ENCODE peak calls at places on chromosomes 2 and 18, in six cellular contexts. G is ovary, I is breast epithelium, K is body of pancreas, H is endothelial cell of umbilical vein, M is IMR-90. Y is an unnamed sample.

GRCh38 chr2:33784488-33784887 is 185.4 kb upstream of the FAM98A start:
- DNase-seq in H (no peak), M (no peak), K (no peak), I (no peak), G (no peak), Y (no peak)

GRCh38 chr18:68604256-68604655 is 110.7 kb downstream of the TMX3 start:
- DNase-seq in M (peak; percentile 13), K (no peak), G (no peak), H (no peak), I (no peak), Y (no peak)

GRCh38 chr2:85420743-85421705 is 2.5 kb downstream of the SH2D6 start:
- DNase-seq in H (peak; percentile 79), K (peak; percentile 98), M (peak; percentile 77), I (peak; percentile 76), G (peak; percentile 93), Y (peak; percentile 89)

GRCh38 chr2:144432921-144433320 is 87.0 kb downstream of the ZEB2 start:
- DNase-seq in G (no peak), I (no peak), K (no peak), H (no peak), M (no peak), Y (no peak)

GRCh38 chr2:24620936-24621335 is 129.9 kb downstream of the NCOA1 start:
- DNase-seq in I (no peak), K (peak; percentile 26), H (no peak), G (no peak), M (no peak), Y (no peak)

GRCh38 chr18:11909597-11910026 is 1.5 kb upstream of the MPPE1 start:
- DNase-seq in H (peak; percentile 49), G (no peak), M (peak; percentile 55), I (no peak), K (peak; percentile 5), Y (no peak)

GRCh38 chr2:227347117-227347516 is 22.1 kb downstream of the MFF start:
- DNase-seq in M (no peak), H (no peak), G (no peak), K (no peak), I (no peak), Y (no peak)

GRCh38 chr2:224158061-224158460 is 119.0 kb upstream of the SERPINE2 start:
- DNase-seq in H (no peak), G (no peak), M (no peak), K (no peak), I (no peak), Y (no peak)

GRCh38 chr2:120722603-120723421 is 12.9 kb upstream of the GLI2 start:
- DNase-seq in G (no peak), M (peak; percentile 90), K (no peak), H (peak; percentile 68), I (no peak), Y (no peak)

GRCh38 chr2:202721621-202722020 is 86.9 kb downstream of the FAM117B start:
- DNase-seq in I (no peak), M (peak; percentile 78), K (no peak), H (no peak), G (no peak), Y (no peak)

GRCh38 chr2:161415467-161416293 is 417 bp upstream of the TBR1 start:
- DNase-seq in H (no peak), G (no peak), M (no peak), I (no peak), K (no peak), Y (no peak)

GRCh38 chr2:85462337-85462736 is 43.8 kb downstream of the SH2D6 start:
- DNase-seq in G (no peak), I (no peak), M (no peak), K (no peak), H (no peak), Y (no peak)

GRCh38 chr2:48080534-48081316 is 174.4 kb upstream of the FBXO11 start:
- DNase-seq in I (no peak), H (no peak), G (no peak), M (no peak), K (no peak), Y (no peak)

GRCh38 chr2:189608799-189609422 is 28.3 kb upstream of the SLC40A1 start:
- DNase-seq in K (no peak), G (no peak), H (no peak), M (peak; percentile 63), I (no peak), Y (no peak)

GRCh38 chr2:112275314-112275886 is at the start of gene ZC3H6:
- DNase-seq in K (peak; percentile 99), M (peak; percentile 98), H (peak; percentile 98), G (peak; percentile 100), I (peak; percentile 98), Y (peak; percentile 100)

GRCh38 chr2:16036951-16037350 is 96.6 kb downstream of the MYCN start:
- DNase-seq in K (no peak), G (no peak), I (no peak), H (no peak), M (no peak), Y (no peak)

GRCh38 chr2:96503637-96504243 is 1.4 kb downstream of the NEURL3 start:
- DNase-seq in K (no peak), M (no peak), H (no peak), I (peak; percentile 11), G (no peak), Y (no peak)

GRCh38 chr18:26863122-26863879 is 2.2 kb downstream of the AQP4 start:
- DNase-seq in I (peak; percentile 63), K (peak; percentile 79), M (no peak), H (no peak), G (peak; percentile 56), Y (peak; percentile 27)

GRCh38 chr2:1744151-1744445 is 217 bp downstream of the PXDN start:
- DNase-seq in H (peak; percentile 42), I (no peak), M (no peak), G (peak; percentile 68), K (no peak), Y (no peak)

GRCh38 chr2:169694113-169694893 is at the start of the genes CFAP210 and PHOSPHO2:
- DNase-seq in H (peak; percentile 96), I (peak; percentile 99), G (peak; percentile 99), M (peak; percentile 95), K (peak; percentile 100), Y (peak; percentile 99)
- TF ChIP-seq POLR2A in H (peak; percentile 80), I (peak; percentile 84), G (peak; percentile 94), M (peak; percentile 75), K (peak; percentile 93), Y (peak; percentile 79)

GRCh38 chr2:27628767-27629709 is at the start of the genes CCDC121 and GPN1:
- DNase-seq in H (peak; percentile 93), G (peak; percentile 83), I (peak; percentile 78), M (peak; percentile 94), K (peak; percentile 84), Y (peak; percentile 78)
- TF ChIP-seq POLR2A in H (peak; percentile 96), G (peak; percentile 49), I (peak; percentile 54), M (peak; percentile 98), K (peak; percentile 83), Y (peak; percentile 52)

GRCh38 chr2:98465456-98466201 is 21.0 kb downstream of the INPP4A start:
- DNase-seq in K (peak; percentile 76), M (peak; percentile 42), H (peak; percentile 92), I (peak; percentile 45), G (peak; percentile 44), Y (peak; percentile 37)

GRCh38 chr2:98463081-98463481 is 18.4 kb downstream of the INPP4A start:
- DNase-seq in H (no peak), G (no peak), M (no peak), K (no peak), I (no peak), Y (no peak)

GRCh38 chr2:98463551-98463971 is 18.9 kb downstream of the INPP4A start:
- DNase-seq in G (no peak), I (no peak), K (no peak), M (no peak), H (no peak), Y (no peak)

GRCh38 chr2:98464772-98465310 is 20.2 kb downstream of the INPP4A start:
- DNase-seq in K (no peak), G (no peak), H (peak; percentile 28), I (no peak), M (no peak), Y (no peak)

GRCh38 chr2:98463988-98464771 is 19.5 kb downstream of the INPP4A start:
- DNase-seq in M (no peak), H (no peak), I (no peak), G (no peak), K (no peak), Y (no peak)
- TF ChIP-seq POLR2A in M (no peak), H (no peak), I (no peak), G (no peak), K (no peak), Y (no peak)

DNA sequence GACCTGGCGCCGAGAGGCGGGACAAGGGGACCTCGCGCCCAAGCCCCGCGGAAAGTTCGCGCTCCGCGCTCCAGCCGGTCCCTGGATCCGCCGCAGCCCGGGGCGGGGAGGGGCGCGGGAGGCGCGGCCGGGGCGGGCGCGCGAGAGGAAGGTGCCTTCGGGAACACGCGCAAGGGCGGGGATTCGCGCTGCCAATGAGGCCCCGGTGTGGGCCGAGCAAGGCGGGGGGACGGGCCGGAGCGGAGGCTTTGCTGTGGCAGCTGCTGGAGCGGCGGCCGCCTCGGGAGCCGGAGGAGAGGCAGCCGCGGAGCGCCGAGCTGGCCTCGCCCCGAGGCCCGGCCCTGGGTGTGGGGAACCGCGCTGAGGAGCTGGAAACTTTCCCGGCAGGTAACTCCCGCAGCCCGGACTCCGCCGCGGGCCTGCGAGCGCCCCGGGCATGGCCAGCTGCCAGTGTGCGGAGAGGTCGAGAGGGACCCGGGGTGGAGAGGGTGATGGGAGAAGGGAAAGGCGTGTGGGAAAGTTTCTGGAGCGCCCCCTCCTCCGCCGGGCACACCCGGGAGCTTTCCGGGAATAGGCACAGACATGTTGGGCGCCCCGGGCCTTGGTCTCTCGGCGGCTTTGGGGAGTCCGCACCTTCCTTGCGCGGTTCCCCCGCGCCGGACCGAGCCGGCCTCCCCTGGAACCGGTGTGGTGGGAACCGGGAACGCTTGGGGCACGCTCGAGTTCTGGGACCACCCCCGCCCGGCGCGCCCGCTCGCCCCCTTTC is at the start of gene TANC1:
- DNase-seq in M (peak; percentile 90), I (peak; percentile 94), H (peak; percentile 90), G (peak; percentile 94), K (peak; percentile 97), Y (peak; percentile 94)
- TF ChIP-seq POLR2A in M (peak; percentile 88), I (peak; percentile 48), H (peak; percentile 96), G (peak; percentile 89), K (peak; percentile 91), Y (peak; percentile 97)

DNA sequence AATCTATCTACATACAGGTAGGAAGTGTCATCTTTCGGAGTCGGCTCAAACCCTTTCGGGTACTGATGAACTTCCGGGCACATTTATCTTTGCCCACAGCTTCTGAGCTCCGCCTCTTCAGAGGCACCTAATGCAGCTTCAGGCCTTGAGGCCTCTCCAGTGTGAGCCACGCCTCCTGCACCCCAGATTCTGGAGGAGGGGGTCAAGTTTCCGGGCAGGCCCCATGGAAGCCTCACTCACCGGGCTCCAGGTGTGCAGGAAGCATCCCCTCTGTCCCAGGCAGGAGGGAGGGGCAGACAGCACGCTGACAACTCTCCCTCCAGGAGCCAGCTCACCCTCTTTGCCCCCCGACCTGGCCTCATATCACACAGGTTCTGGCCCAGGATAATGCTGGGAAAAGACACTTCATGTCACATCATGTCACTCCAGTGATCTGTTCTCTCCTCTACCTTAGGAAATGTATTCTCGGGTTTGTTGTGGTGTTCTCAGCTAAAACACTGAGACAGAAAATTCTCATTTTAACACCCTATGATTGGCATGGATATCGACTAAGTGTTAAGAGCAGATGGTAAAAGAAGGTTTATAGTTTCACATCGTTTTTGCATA is 46.3 kb upstream of the COPS8 start:
- DNase-seq in H (no peak), M (no peak), K (no peak), G (no peak), I (no peak), Y (no peak)
- TF ChIP-seq POLR2A in H (no peak), M (no peak), K (no peak), G (no peak), I (no peak), Y (no peak)